ENCODE peak calls at places on chromosomes 6 and 20, in five cellular contexts. One of them, this sample, is unnamed.

GRCh38 chr6:39880521-39881048 is 53.7 kb downstream of the MOCS1 start:
- DNase-seq in GM10248: no peak
- DNase-seq in foreskin fibroblast: no peak
- DNase-seq in tibial nerve: no peak
- DNase-seq in dorsolateral prefrontal cortex: no peak
- DNase-seq in this sample: no peak

GRCh38 chr6:63527658-63528514 is 44.4 kb upstream of the LOC128125822 start:
- DNase-seq in GM10248: no peak
- DNase-seq in foreskin fibroblast: peak
- DNase-seq in tibial nerve: no peak
- DNase-seq in dorsolateral prefrontal cortex: no peak
- DNase-seq in this sample: no peak

GRCh38 chr6:158764941-158765340 is 54.2 kb downstream of the EZR start:
- DNase-seq in GM10248: no peak
- DNase-seq in foreskin fibroblast: no peak
- DNase-seq in tibial nerve: no peak
- DNase-seq in dorsolateral prefrontal cortex: no peak
- DNase-seq in this sample: no peak

GRCh38 chr6:12286381-12287132 is 3.6 kb upstream of the EDN1 start:
- DNase-seq in GM10248: no peak
- DNase-seq in foreskin fibroblast: peak
- DNase-seq in tibial nerve: no peak
- DNase-seq in dorsolateral prefrontal cortex: no peak
- DNase-seq in this sample: no peak

GRCh38 chr6:73285674-73286283 is 22.8 kb upstream of the KHDC1 start:
- DNase-seq in GM10248: no peak
- DNase-seq in foreskin fibroblast: peak
- DNase-seq in tibial nerve: no peak
- DNase-seq in dorsolateral prefrontal cortex: no peak
- DNase-seq in this sample: no peak

GRCh38 chr6:56771929-56772607 is 129.4 kb upstream of the DST start:
- DNase-seq in GM10248: no peak
- DNase-seq in foreskin fibroblast: no peak
- DNase-seq in tibial nerve: no peak
- DNase-seq in dorsolateral prefrontal cortex: no peak
- DNase-seq in this sample: no peak

GRCh38 chr20:62470459-62470858 is 5.3 kb downstream of the GATA5 start:
- DNase-seq in GM10248: no peak
- DNase-seq in foreskin fibroblast: no peak
- DNase-seq in tibial nerve: no peak
- DNase-seq in dorsolateral prefrontal cortex: no peak
- DNase-seq in this sample: no peak

GRCh38 chr6:37314117-37314802 is 39.5 kb upstream of the RNF8 start:
- DNase-seq in GM10248: no peak
- DNase-seq in foreskin fibroblast: no peak
- DNase-seq in tibial nerve: no peak
- DNase-seq in dorsolateral prefrontal cortex: no peak
- DNase-seq in this sample: no peak

GRCh38 chr20:63963348-63963741 is 6.4 kb downstream of the ZNF512B start:
- DNase-seq in GM10248: no peak
- DNase-seq in foreskin fibroblast: peak
- DNase-seq in tibial nerve: no peak
- DNase-seq in dorsolateral prefrontal cortex: no peak
- DNase-seq in this sample: no peak

GRCh38 chr20:41173161-41173721 is 35.9 kb downstream of the PLCG1 start:
- DNase-seq in GM10248: peak
- DNase-seq in foreskin fibroblast: peak
- DNase-seq in tibial nerve: peak
- DNase-seq in dorsolateral prefrontal cortex: peak
- DNase-seq in this sample: peak

GRCh38 chr20:4585104-4585753 is 136.5 kb upstream of the PRND start:
- DNase-seq in GM10248: no peak
- DNase-seq in foreskin fibroblast: peak
- DNase-seq in tibial nerve: no peak
- DNase-seq in dorsolateral prefrontal cortex: no peak
- DNase-seq in this sample: no peak

GRCh38 chr20:40930561-40930960 is 98.1 kb upstream of the TOP1 start:
- DNase-seq in GM10248: no peak
- DNase-seq in foreskin fibroblast: peak
- DNase-seq in tibial nerve: no peak
- DNase-seq in dorsolateral prefrontal cortex: no peak
- DNase-seq in this sample: no peak

GRCh38 chr6:71602385-71602949 is 283.9 kb upstream of the RIMS1 start:
- DNase-seq in GM10248: no peak
- DNase-seq in foreskin fibroblast: no peak
- DNase-seq in tibial nerve: no peak
- DNase-seq in dorsolateral prefrontal cortex: no peak
- DNase-seq in this sample: no peak

GRCh38 chr20:63686492-63687321 is 9.7 kb upstream of the TNFRSF6B start:
- DNase-seq in GM10248: no peak
- DNase-seq in foreskin fibroblast: peak
- DNase-seq in tibial nerve: peak
- DNase-seq in dorsolateral prefrontal cortex: no peak
- DNase-seq in this sample: peak

GRCh38 chr6:162621246-162621645 is 106.3 kb downstream of the PRKN start:
- DNase-seq in GM10248: no peak
- DNase-seq in foreskin fibroblast: peak
- DNase-seq in tibial nerve: no peak
- DNase-seq in dorsolateral prefrontal cortex: no peak
- DNase-seq in this sample: no peak

GRCh38 chr6:116011096-116011401 is 49.6 kb downstream of the FRK start:
- DNase-seq in GM10248: no peak
- DNase-seq in foreskin fibroblast: no peak
- DNase-seq in tibial nerve: no peak
- DNase-seq in dorsolateral prefrontal cortex: no peak
- DNase-seq in this sample: no peak

GRCh38 chr20:7841967-7842301 is 98.3 kb downstream of the HAO1 start:
- DNase-seq in GM10248: no peak
- DNase-seq in foreskin fibroblast: peak
- DNase-seq in tibial nerve: no peak
- DNase-seq in dorsolateral prefrontal cortex: no peak
- DNase-seq in this sample: no peak

GRCh38 chr20:64082126-64082638 is 2.0 kb downstream of the LKAAEAR1 start:
- DNase-seq in GM10248: no peak
- DNase-seq in foreskin fibroblast: no peak
- DNase-seq in tibial nerve: no peak
- DNase-seq in dorsolateral prefrontal cortex: no peak
- DNase-seq in this sample: no peak

GRCh38 chr6:34486106-34486740 is 20.3 kb downstream of the PACSIN1 start:
- DNase-seq in GM10248: no peak
- DNase-seq in foreskin fibroblast: no peak
- DNase-seq in tibial nerve: no peak
- DNase-seq in dorsolateral prefrontal cortex: no peak
- DNase-seq in this sample: no peak
- TF ChIP-seq CTCF in GM10248: no peak
- TF ChIP-seq CTCF in foreskin fibroblast: no peak
- TF ChIP-seq CTCF in tibial nerve: no peak
- TF ChIP-seq CTCF in dorsolateral prefrontal cortex: no peak
- TF ChIP-seq CTCF in this sample: no peak

GRCh38 chr6:169491482-169491881 is 210.3 kb downstream of the WDR27 start:
- DNase-seq in GM10248: no peak
- DNase-seq in foreskin fibroblast: no peak
- DNase-seq in tibial nerve: no peak
- DNase-seq in dorsolateral prefrontal cortex: no peak
- DNase-seq in this sample: no peak

GRCh38 chr6:169490830-169491229 is 211.0 kb downstream of the WDR27 start:
- DNase-seq in GM10248: no peak
- DNase-seq in foreskin fibroblast: peak
- DNase-seq in tibial nerve: no peak
- DNase-seq in dorsolateral prefrontal cortex: no peak
- DNase-seq in this sample: no peak

GRCh38 chr6:169490409-169490708 is 211.5 kb downstream of the WDR27 start:
- DNase-seq in GM10248: no peak
- DNase-seq in foreskin fibroblast: no peak
- DNase-seq in tibial nerve: no peak
- DNase-seq in dorsolateral prefrontal cortex: no peak
- DNase-seq in this sample: no peak

GRCh38 chr6:169489642-169490408 is 212.0 kb downstream of the WDR27 start:
- DNase-seq in GM10248: no peak
- DNase-seq in foreskin fibroblast: peak
- DNase-seq in tibial nerve: no peak
- DNase-seq in dorsolateral prefrontal cortex: no peak
- DNase-seq in this sample: no peak

GRCh38 chr6:169487579-169488205 is 214.1 kb downstream of the WDR27 start:
- DNase-seq in GM10248: no peak
- DNase-seq in foreskin fibroblast: peak
- DNase-seq in tibial nerve: no peak
- DNase-seq in dorsolateral prefrontal cortex: no peak
- DNase-seq in this sample: no peak
- TF ChIP-seq CTCF in GM10248: no peak
- TF ChIP-seq CTCF in foreskin fibroblast: peak
- TF ChIP-seq CTCF in tibial nerve: no peak
- TF ChIP-seq CTCF in dorsolateral prefrontal cortex: peak
- TF ChIP-seq CTCF in this sample: no peak

GRCh38 chr20:15708984-15709598 is 864.2 kb downstream of the KIF16B start:
- DNase-seq in GM10248: peak
- DNase-seq in foreskin fibroblast: no peak
- DNase-seq in tibial nerve: no peak
- DNase-seq in dorsolateral prefrontal cortex: no peak
- DNase-seq in this sample: peak
- TF ChIP-seq CTCF in GM10248: peak
- TF ChIP-seq CTCF in foreskin fibroblast: peak
- TF ChIP-seq CTCF in tibial nerve: no peak
- TF ChIP-seq CTCF in dorsolateral prefrontal cortex: peak
- TF ChIP-seq CTCF in this sample: peak

GRCh38 chr6:107489636-107490567 is at the start of gene SOBP:
- DNase-seq in GM10248: peak
- DNase-seq in foreskin fibroblast: peak
- DNase-seq in tibial nerve: peak
- DNase-seq in dorsolateral prefrontal cortex: peak
- DNase-seq in this sample: peak
- TF ChIP-seq CTCF in GM10248: no peak
- TF ChIP-seq CTCF in foreskin fibroblast: no peak
- TF ChIP-seq CTCF in tibial nerve: peak
- TF ChIP-seq CTCF in dorsolateral prefrontal cortex: peak
- TF ChIP-seq CTCF in this sample: no peak

GRCh38 chr6:110996661-110997060 is 14.8 kb downstream of the RPF2 start:
- DNase-seq in GM10248: no peak
- DNase-seq in foreskin fibroblast: no peak
- DNase-seq in tibial nerve: no peak
- DNase-seq in dorsolateral prefrontal cortex: no peak
- DNase-seq in this sample: no peak

GRCh38 chr6:111002350-111002749 is 20.5 kb downstream of the RPF2 start:
- DNase-seq in GM10248: no peak
- DNase-seq in foreskin fibroblast: no peak
- DNase-seq in tibial nerve: no peak
- DNase-seq in dorsolateral prefrontal cortex: no peak
- DNase-seq in this sample: no peak

GRCh38 chr6:110999634-111000270 is 17.9 kb downstream of the RPF2 start:
- DNase-seq in GM10248: no peak
- DNase-seq in foreskin fibroblast: peak
- DNase-seq in tibial nerve: no peak
- DNase-seq in dorsolateral prefrontal cortex: no peak
- DNase-seq in this sample: no peak
- TF ChIP-seq CTCF in GM10248: no peak
- TF ChIP-seq CTCF in foreskin fibroblast: peak
- TF ChIP-seq CTCF in tibial nerve: peak
- TF ChIP-seq CTCF in dorsolateral prefrontal cortex: peak
- TF ChIP-seq CTCF in this sample: no peak

This sample was measured in GM20000.